ENCODE peak calls at places on chromosomes 6 and 20, in four cellular contexts. One of them, this sample, is unnamed.

GRCh38 chr6:160215232-160215631 is 43.4 kb downstream of the SLC22A2 start:
- DNase-seq in GM12878: no peak
- DNase-seq in K562: no peak
- DNase-seq in HepG2: no peak
- DNase-seq in this sample: no peak

GRCh38 chr6:21965953-21966539 is 330.8 kb downstream of the PRL start:
- DNase-seq in GM12878: no peak
- DNase-seq in K562: no peak
- DNase-seq in HepG2: no peak
- DNase-seq in this sample: no peak

GRCh38 chr20:16828666-16829305 is 80.6 kb downstream of the OTOR start:
- DNase-seq in GM12878: no peak
- DNase-seq in K562: no peak
- DNase-seq in HepG2: no peak
- DNase-seq in this sample: no peak

GRCh38 chr6:147900191-147900830 is 391.8 kb downstream of the SAMD5 start:
- DNase-seq in GM12878: no peak
- DNase-seq in K562: no peak
- DNase-seq in HepG2: no peak
- DNase-seq in this sample: no peak

GRCh38 chr6:10956776-10957175 is 69.9 kb downstream of the SYCP2L start:
- DNase-seq in GM12878: no peak
- DNase-seq in K562: no peak
- DNase-seq in HepG2: no peak
- DNase-seq in this sample: no peak

GRCh38 chr6:48670546-48670945 is 559.5 kb upstream of the PTCHD4 start:
- DNase-seq in GM12878: no peak
- DNase-seq in K562: no peak
- DNase-seq in HepG2: no peak
- DNase-seq in this sample: no peak

GRCh38 chr6:85419046-85419759 is 30.7 kb upstream of the NT5E start:
- DNase-seq in GM12878: no peak
- DNase-seq in K562: no peak
- DNase-seq in HepG2: no peak
- DNase-seq in this sample: peak

GRCh38 chr20:13878600-13878999 is 93.8 kb downstream of the NDUFAF5 start:
- DNase-seq in GM12878: no peak
- DNase-seq in K562: no peak
- DNase-seq in HepG2: no peak
- DNase-seq in this sample: no peak

GRCh38 chr6:130485870-130486269 is 120.1 kb downstream of the TMEM200A start:
- DNase-seq in GM12878: no peak
- DNase-seq in K562: no peak
- DNase-seq in HepG2: no peak
- DNase-seq in this sample: no peak

GRCh38 chr6:168526841-168527281 is 85.9 kb downstream of the SMOC2 start:
- DNase-seq in GM12878: no peak
- DNase-seq in K562: no peak
- DNase-seq in HepG2: no peak
- DNase-seq in this sample: no peak

GRCh38 chr6:143400258-143401059 is 50.0 kb downstream of the ADAT2 start:
- DNase-seq in GM12878: no peak
- DNase-seq in K562: no peak
- DNase-seq in HepG2: peak
- DNase-seq in this sample: peak

GRCh38 chr6:14612016-14612415 is 494.4 kb downstream of the CD83 start:
- DNase-seq in GM12878: no peak
- DNase-seq in K562: no peak
- DNase-seq in HepG2: no peak
- DNase-seq in this sample: no peak

GRCh38 chr6:139514819-139515218 is 140.4 kb upstream of the CITED2 start:
- DNase-seq in GM12878: no peak
- DNase-seq in K562: no peak
- DNase-seq in HepG2: no peak
- DNase-seq in this sample: no peak

GRCh38 chr6:52990342-52990741 is 4.7 kb downstream of the GSTA4 start:
- DNase-seq in GM12878: no peak
- DNase-seq in K562: no peak
- DNase-seq in HepG2: no peak
- DNase-seq in this sample: no peak

GRCh38 chr6:63805808-63806572 is 170.4 kb downstream of the PHF3 start:
- DNase-seq in GM12878: no peak
- DNase-seq in K562: no peak
- DNase-seq in HepG2: peak
- DNase-seq in this sample: peak

GRCh38 chr6:26199057-26199772 is 112.0 kb downstream of the HFE start:
- DNase-seq in GM12878: peak
- DNase-seq in K562: peak
- DNase-seq in HepG2: peak
- DNase-seq in this sample: peak

GRCh38 chr20:51412991-51413471 is 129.5 kb downstream of the NFATC2 start:
- DNase-seq in GM12878: no peak
- DNase-seq in K562: no peak
- DNase-seq in HepG2: peak
- DNase-seq in this sample: no peak

GRCh38 chr20:38084425-38084951 is 50.9 kb downstream of the RPRD1B start:
- DNase-seq in GM12878: no peak
- DNase-seq in K562: no peak
- DNase-seq in HepG2: peak
- DNase-seq in this sample: no peak

GRCh38 chr6:41427642-41428401 is 92.4 kb downstream of the NCR2 start:
- DNase-seq in GM12878: no peak
- DNase-seq in K562: no peak
- DNase-seq in HepG2: peak
- DNase-seq in this sample: no peak

GRCh38 chr6:116667620-116668019 is 946 bp downstream of the ZUP1 start:
- DNase-seq in GM12878: no peak
- DNase-seq in K562: no peak
- DNase-seq in HepG2: no peak
- DNase-seq in this sample: no peak

GRCh38 chr6:170036916-170037315 is 254.0 kb downstream of the DLL1 start:
- DNase-seq in GM12878: no peak
- DNase-seq in K562: no peak
- DNase-seq in HepG2: no peak
- DNase-seq in this sample: no peak

GRCh38 chr20:5614506-5614905 is 135.7 kb upstream of the SHLD1 start:
- DNase-seq in GM12878: no peak
- DNase-seq in K562: no peak
- DNase-seq in HepG2: peak
- DNase-seq in this sample: no peak

GRCh38 chr20:31608256-31608980 is 3.3 kb downstream of the ID1 start:
- DNase-seq in GM12878: no peak
- DNase-seq in K562: peak
- DNase-seq in HepG2: peak
- DNase-seq in this sample: peak

GRCh38 chr6:22222469-22222868 is 74.4 kb downstream of the PRL start:
- DNase-seq in GM12878: no peak
- DNase-seq in K562: no peak
- DNase-seq in HepG2: no peak
- DNase-seq in this sample: no peak

GRCh38 chr20:56870271-56870670 is 241.2 kb downstream of the TFAP2C start:
- DNase-seq in GM12878: no peak
- DNase-seq in K562: no peak
- DNase-seq in HepG2: no peak
- DNase-seq in this sample: no peak

DNA sequence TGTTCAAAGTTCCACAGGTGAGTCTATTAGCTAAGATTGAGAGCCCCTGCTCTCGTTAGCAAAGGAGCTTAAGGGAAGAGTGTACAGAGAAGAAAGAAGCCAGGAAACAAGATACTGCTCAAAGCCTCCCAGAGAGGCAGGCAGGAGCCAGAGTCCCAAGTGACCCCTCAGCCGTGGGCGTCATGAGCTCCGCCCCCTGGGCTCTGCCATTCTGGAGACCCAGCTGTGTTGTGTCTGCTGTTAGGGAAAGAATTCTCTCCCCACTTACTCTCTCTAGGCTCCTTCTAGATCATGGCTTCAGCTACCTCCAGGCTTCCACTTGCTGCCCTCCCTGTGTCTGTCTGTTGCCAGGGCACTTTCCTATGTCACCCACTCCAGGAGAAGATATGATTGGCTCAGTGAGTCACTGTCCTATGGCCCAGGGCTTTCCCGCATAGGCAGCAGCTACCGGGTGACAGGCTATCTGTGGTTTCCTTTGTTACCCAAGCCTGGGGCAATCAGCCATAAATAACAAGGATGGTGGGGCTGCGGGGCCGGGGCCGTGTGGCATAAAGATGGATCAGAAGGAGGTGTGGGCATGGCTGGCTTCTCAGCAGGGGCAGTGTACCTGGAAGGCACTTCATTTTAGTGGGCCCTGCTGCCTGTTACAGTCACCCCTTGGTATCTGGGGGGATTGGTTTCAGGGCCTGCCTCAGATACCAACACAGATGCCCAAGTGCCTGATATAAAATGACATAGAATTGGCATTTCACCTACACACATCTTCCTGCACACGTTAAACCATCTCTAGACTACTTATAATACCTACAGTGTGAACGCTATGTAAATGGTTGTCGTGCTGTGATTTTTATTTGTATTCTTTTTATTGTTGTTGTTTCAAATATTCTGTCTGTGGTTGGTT is 118.9 kb downstream of the ARMC2 start:
- DNase-seq in GM12878: no peak
- DNase-seq in K562: no peak
- DNase-seq in HepG2: peak
- DNase-seq in this sample: peak
- TF ChIP-seq GABPA in GM12878: no peak
- TF ChIP-seq GABPA in K562: no peak
- TF ChIP-seq GABPA in HepG2: no peak
- TF ChIP-seq GABPA in this sample: no peak

DNA sequence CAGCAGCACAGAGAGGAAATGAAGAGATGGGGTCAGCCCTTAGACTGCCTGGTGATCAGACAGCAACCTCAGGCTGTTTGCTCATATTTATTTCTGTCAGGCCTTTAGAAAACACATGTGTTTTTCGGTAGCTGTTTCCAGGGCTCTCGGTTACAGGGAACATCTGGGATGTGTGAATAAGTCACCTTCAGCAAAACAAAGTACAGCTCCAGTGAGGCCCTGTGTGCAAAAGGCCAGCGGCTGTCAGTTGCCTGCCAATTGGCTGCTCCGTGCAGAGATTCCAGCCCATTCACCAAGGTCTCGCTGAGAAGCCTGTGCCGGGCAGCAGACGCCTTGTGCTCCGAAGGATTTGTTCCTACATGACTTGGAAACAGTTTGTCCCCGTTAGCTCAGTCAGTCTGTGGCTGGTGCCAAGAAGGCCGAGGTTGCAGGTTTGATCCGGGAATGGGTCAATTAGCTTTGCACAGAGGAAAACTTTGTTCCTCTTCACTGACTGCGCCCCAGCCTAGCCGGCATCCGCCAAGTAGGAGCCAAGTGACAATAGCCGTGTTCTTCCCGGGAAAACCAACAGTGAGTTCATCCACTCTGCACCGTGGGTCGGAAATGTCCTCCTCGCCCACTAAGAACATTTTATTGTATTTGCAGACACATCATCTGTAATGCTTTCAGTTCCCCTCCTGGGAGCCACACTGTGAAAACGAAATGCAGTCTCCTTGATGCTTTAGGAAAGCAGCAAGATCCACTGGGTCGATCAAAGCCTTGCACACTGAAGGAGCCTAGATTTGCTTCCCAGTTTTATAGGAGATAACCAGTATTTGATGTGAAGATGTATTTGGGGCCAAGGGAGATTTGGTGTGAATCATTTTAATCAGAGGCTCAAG is 315.4 kb upstream of the CDYL start:
- DNase-seq in GM12878: no peak
- DNase-seq in K562: no peak
- DNase-seq in HepG2: no peak
- DNase-seq in this sample: no peak
- H3K4me3 ChIP-seq in GM12878: no peak
- H3K4me3 ChIP-seq in K562: no peak
- H3K4me3 ChIP-seq in HepG2: no peak
- H3K4me3 ChIP-seq in this sample: no peak

GRCh38 chr6:24933868-24934401 is 1.8 kb downstream of the RIPOR2 start:
- DNase-seq in GM12878: no peak
- DNase-seq in K562: peak
- DNase-seq in HepG2: peak
- DNase-seq in this sample: no peak
- H3K27ac ChIP-seq in GM12878: peak
- H3K27ac ChIP-seq in K562: no peak
- H3K27ac ChIP-seq in HepG2: no peak
- H3K27ac ChIP-seq in this sample: no peak

GRCh38 chr6:127219869-127220268 is 46.8 kb upstream of the RNF146 start:
- DNase-seq in GM12878: no peak
- DNase-seq in K562: no peak
- DNase-seq in HepG2: no peak
- DNase-seq in this sample: no peak
- TF ChIP-seq GABPA in GM12878: no peak
- TF ChIP-seq GABPA in K562: no peak
- TF ChIP-seq GABPA in HepG2: no peak
- TF ChIP-seq GABPA in this sample: no peak

GRCh38 chr6:39314273-39314790 is at the start of gene KCNK17:
- DNase-seq in GM12878: no peak
- DNase-seq in K562: no peak
- DNase-seq in HepG2: no peak
- DNase-seq in this sample: peak
- H3K4me3 ChIP-seq in GM12878: no peak
- H3K4me3 ChIP-seq in K562: no peak
- H3K4me3 ChIP-seq in HepG2: no peak
- H3K4me3 ChIP-seq in this sample: no peak

GRCh38 chr6:152637422-152638047 is 373 bp upstream of the SYNE1 start:
- DNase-seq in GM12878: no peak
- DNase-seq in K562: no peak
- DNase-seq in HepG2: no peak
- DNase-seq in this sample: no peak
- H3K27ac ChIP-seq in GM12878: no peak
- H3K27ac ChIP-seq in K562: no peak
- H3K27ac ChIP-seq in HepG2: no peak
- H3K27ac ChIP-seq in this sample: no peak

GRCh38 chr6:4134841-4135664 is at the start of gene ECI2:
- DNase-seq in GM12878: no peak
- DNase-seq in K562: peak
- DNase-seq in HepG2: peak
- DNase-seq in this sample: peak
- TF ChIP-seq GABPA in GM12878: no peak
- TF ChIP-seq GABPA in K562: peak
- TF ChIP-seq GABPA in HepG2: no peak
- TF ChIP-seq GABPA in this sample: no peak

GRCh38 chr6:13304101-13304500 is 24.2 kb downstream of the TBC1D7 start:
- DNase-seq in GM12878: no peak
- DNase-seq in K562: no peak
- DNase-seq in HepG2: no peak
- DNase-seq in this sample: no peak

GRCh38 chr6:13305791-13306190 is 22.5 kb downstream of the TBC1D7 start:
- DNase-seq in GM12878: no peak
- DNase-seq in K562: no peak
- DNase-seq in HepG2: no peak
- DNase-seq in this sample: no peak

GRCh38 chr6:13303668-13304017 is 24.7 kb downstream of the TBC1D7 start:
- DNase-seq in GM12878: peak
- DNase-seq in K562: no peak
- DNase-seq in HepG2: no peak
- DNase-seq in this sample: peak

GRCh38 chr6:13305256-13305650 is 23.1 kb downstream of the TBC1D7 start:
- DNase-seq in GM12878: no peak
- DNase-seq in K562: no peak
- DNase-seq in HepG2: no peak
- DNase-seq in this sample: no peak

GRCh38 chr6:13304580-13305255 is 23.6 kb downstream of the TBC1D7 start:
- DNase-seq in GM12878: peak
- DNase-seq in K562: no peak
- DNase-seq in HepG2: no peak
- DNase-seq in this sample: no peak
- H3K4me3 ChIP-seq in GM12878: peak
- H3K4me3 ChIP-seq in K562: no peak
- H3K4me3 ChIP-seq in HepG2: no peak
- H3K4me3 ChIP-seq in this sample: no peak

This sample was measured in HL-60.